ENCODE peak calls at places on chromosomes 1 and 21, in four cellular contexts. A is K562, L is HepG2, F is GM12878. I is an unnamed sample.

GRCh38 chr21:16419188-16419874 is 689.5 kb downstream of the USP25 start:
- DNase-seq in F (no peak), L (peak), A (no peak), I (no peak)

GRCh38 chr1:241482761-241483250 is 36.7 kb downstream of the FH start:
- DNase-seq in A (no peak), L (no peak), F (no peak), I (peak)

GRCh38 chr1:36349241-36349671 is 25.8 kb upstream of the EVA1B start:
- DNase-seq in A (no peak), F (peak), L (peak), I (no peak)

GRCh38 chr1:209743145-209743482 is 12.7 kb upstream of the TRAF3IP3 start:
- DNase-seq in A (no peak), F (no peak), L (no peak), I (no peak)

GRCh38 chr1:77218477-77219165 is 609 bp downstream of the PIGK start:
- DNase-seq in A (peak), L (no peak), F (no peak), I (no peak)

GRCh38 chr1:74197657-74198552 is at the start of the genes FPGT and LRRIQ3:
- DNase-seq in F (peak), A (peak), L (peak), I (peak)

GRCh38 chr1:92910081-92910480 is 51.2 kb downstream of the DIPK1A start:
- DNase-seq in L (no peak), A (no peak), F (no peak), I (no peak)

GRCh38 chr1:156532374-156532773 is 31.8 kb upstream of the MEF2D start:
- DNase-seq in L (no peak), A (no peak), F (no peak), I (no peak)

GRCh38 chr1:203673550-203674411 is 47.1 kb downstream of the ATP2B4 start:
- DNase-seq in A (peak), L (peak), F (no peak), I (peak)

GRCh38 chr1:32592953-32593352 is 53.7 kb downstream of the ZBTB8A start:
- DNase-seq in L (no peak), F (no peak), A (no peak), I (no peak)

GRCh38 chr1:51726544-51727225 is 109.8 kb downstream of the OSBPL9 start:
- DNase-seq in F (peak), L (no peak), A (no peak), I (no peak)

GRCh38 chr1:17765444-17766411 is 10.6 kb downstream of the ACTL8 start:
- DNase-seq in L (no peak), A (no peak), F (no peak), I (no peak)

GRCh38 chr21:32515869-32516268 is 69.5 kb downstream of the TCP10L start:
- DNase-seq in L (no peak), F (no peak), A (no peak), I (no peak)

GRCh38 chr1:44073528-44073927 is 42.3 kb upstream of the SLC6A9 start:
- DNase-seq in L (no peak), F (no peak), A (no peak), I (no peak)

GRCh38 chr1:156677616-156678596 is 699 bp upstream of the NES start:
- DNase-seq in L (peak), A (peak), F (no peak), I (no peak)

GRCh38 chr1:209696673-209697072 is 8.0 kb upstream of the HSD11B1 start:
- DNase-seq in F (no peak), L (no peak), A (no peak), I (no peak)

GRCh38 chr1:201125019-201125418 is 2.0 kb downstream of the ASCL5 start:
- DNase-seq in F (no peak), L (no peak), A (no peak), I (no peak)

GRCh38 chr21:17612565-17613241 is at the start of gene BTG3:
- DNase-seq in F (no peak), L (peak), A (peak), I (peak)

GRCh38 chr21:17610862-17611261 is 1.8 kb downstream of the BTG3 start:
- DNase-seq in L (peak), F (no peak), A (no peak), I (no peak)

GRCh38 chr21:17611414-17612022 is 1.2 kb downstream of the BTG3 start:
- DNase-seq in A (peak), L (peak), F (peak), I (peak)

GRCh38 chr21:17613242-17613676 is 558 bp upstream of the BTG3 start:
- DNase-seq in F (no peak), L (no peak), A (no peak), I (no peak)

GRCh38 chr21:17612023-17612564 is 607 bp downstream of the BTG3 start:
- DNase-seq in F (no peak), A (no peak), L (no peak), I (no peak)
- TF ChIP-seq ZNF274 in F (no peak), A (no peak), L (no peak), I (no peak)

GRCh38 chr21:33544451-33544850 is 1.6 kb downstream of the SON start:
- DNase-seq in L (no peak), A (no peak), F (no peak), I (no peak)

GRCh38 chr21:33541756-33542639 is at the start of gene GART:
- DNase-seq in A (peak), F (peak), L (peak), I (peak)

GRCh38 chr21:33543505-33544129 is 779 bp downstream of the SON start:
- DNase-seq in A (no peak), L (no peak), F (no peak), I (no peak)

GRCh38 chr21:33541105-33541711 is 709 bp downstream of the GART start:
- DNase-seq in A (no peak), F (peak), L (peak), I (no peak)

GRCh38 chr21:33542640-33543504 is at the start of gene SON:
- DNase-seq in L (peak), A (peak), F (peak), I (peak)
- TF ChIP-seq REST in L (no peak), A (no peak), F (no peak), I (no peak)

DNA sequence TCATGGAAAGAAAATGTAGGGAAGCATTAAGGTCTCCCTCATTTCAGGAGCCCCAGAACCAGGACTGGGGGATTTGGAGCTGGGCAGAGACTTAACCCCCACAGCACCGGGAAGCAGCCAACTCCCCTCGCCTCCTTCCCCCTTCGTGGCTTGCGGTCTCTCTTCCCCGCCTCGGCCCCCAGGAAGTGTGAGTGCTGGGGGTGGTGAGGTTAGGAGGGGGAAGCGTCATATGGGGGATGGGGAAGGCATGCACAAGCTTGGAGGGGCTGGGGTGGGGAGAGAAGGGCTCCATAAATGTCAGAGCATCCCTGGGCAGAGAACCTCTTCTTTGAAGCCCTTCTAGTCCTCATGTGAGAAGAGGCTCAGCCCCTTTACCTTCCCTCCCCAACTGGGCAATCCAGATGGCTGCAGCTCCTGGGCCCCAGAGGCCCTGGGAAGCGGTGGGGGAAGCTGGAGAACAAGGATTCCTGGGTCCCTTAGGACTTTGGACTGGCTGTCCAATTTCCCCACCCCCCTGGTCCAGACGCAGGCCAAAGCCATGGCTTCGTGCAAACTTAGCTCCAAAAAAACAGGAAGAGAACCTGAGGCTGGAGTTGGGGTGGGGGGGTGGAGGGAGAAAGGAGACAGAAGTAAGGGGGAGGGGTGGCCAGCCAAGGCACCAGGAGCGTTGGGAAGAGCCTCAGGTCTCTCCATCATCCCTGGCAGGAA is 7.8 kb downstream of the ZBTB7B start:
- DNase-seq in F (no peak), A (no peak), L (no peak), I (no peak)
- TF ChIP-seq ZNF274 in F (no peak), A (no peak), L (no peak), I (no peak)

DNA sequence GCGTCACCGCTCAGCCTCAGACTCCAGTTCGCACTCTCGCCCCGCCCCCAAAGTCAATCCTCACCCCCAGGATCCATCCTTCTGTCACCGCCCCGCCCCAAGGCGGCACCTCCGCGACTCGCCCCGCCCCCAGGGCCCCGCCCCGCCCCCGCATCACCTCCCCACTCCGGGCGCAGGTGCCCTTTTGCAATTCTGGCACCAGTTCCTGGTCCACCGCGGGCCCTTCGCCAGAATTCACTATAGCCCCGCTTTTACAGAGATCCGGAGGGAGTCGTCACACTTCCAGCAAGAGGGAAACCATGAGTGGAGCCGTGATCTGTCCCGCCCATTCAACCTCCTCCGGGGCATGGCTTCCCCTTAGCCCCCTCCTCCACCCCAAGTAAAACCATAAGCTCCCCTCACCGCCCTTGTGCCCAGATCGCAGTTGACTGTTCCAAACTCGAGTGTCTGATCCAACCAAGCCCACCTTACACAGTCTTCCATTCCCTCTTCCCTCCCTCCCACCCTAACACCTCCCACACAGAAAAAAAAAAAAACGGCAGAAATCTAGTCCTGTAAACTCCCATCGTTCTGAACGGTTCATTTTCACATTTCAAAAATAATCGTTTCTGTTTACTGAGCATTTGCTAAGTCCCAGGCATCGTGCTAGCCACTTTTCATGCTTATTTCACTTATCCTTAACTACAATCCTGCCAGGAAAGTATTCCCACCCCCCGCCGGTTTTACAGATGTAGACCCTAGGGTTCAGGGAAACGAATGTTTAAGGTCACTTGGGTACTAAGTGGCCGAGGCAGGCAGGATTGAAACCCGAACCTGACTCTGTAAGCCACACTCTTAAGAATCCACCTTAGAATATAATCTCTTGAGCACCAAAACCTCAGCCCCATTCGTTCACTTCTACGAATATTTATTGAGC is 1.3 kb upstream of the CASP9 start:
- DNase-seq in F (peak), L (peak), A (peak), I (peak)
- TF ChIP-seq REST in F (no peak), L (no peak), A (no peak), I (no peak)

DNA sequence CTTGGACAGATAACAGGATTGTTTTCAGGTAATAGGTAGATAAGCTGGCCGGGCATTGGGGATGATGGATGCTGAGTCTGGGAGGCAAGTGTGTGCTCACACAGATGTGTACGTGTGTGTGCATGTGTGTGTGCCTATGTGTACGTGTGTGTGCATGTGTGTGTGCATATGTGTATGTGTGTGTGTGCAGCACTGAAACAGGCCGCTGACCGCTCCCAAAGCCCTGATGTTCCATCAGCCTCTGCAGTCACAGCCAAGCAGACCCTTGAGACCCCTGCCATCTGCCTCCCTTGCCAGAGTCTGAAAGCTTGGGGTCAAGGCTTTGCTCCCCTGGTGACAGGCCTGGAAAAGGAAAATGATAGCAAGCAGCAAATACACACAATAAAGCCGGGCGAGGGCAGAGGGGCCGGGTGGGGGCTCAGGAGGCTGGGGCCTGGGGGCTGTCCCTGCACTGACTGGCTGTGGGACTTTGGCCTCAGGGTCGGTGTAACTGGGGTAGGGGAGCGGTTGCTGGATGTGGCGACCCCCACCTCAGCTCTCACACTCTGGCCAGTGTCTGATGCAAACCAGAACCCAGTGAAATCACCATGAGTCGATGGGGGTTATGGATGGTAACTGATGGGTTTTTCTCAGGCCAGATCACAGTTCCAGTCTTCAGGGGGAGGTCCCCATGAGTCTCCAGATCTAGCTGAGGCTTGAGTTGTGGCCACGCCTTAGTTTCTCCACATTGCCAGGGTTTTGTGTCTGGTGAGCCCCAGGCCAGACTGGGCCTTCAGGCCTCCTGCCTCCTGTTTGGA is 9.2 kb upstream of the TNFRSF8 start:
- DNase-seq in F (peak), L (no peak), A (no peak), I (no peak)
- TF ChIP-seq ZNF274 in F (no peak), L (no peak), A (no peak), I (no peak)

DNA sequence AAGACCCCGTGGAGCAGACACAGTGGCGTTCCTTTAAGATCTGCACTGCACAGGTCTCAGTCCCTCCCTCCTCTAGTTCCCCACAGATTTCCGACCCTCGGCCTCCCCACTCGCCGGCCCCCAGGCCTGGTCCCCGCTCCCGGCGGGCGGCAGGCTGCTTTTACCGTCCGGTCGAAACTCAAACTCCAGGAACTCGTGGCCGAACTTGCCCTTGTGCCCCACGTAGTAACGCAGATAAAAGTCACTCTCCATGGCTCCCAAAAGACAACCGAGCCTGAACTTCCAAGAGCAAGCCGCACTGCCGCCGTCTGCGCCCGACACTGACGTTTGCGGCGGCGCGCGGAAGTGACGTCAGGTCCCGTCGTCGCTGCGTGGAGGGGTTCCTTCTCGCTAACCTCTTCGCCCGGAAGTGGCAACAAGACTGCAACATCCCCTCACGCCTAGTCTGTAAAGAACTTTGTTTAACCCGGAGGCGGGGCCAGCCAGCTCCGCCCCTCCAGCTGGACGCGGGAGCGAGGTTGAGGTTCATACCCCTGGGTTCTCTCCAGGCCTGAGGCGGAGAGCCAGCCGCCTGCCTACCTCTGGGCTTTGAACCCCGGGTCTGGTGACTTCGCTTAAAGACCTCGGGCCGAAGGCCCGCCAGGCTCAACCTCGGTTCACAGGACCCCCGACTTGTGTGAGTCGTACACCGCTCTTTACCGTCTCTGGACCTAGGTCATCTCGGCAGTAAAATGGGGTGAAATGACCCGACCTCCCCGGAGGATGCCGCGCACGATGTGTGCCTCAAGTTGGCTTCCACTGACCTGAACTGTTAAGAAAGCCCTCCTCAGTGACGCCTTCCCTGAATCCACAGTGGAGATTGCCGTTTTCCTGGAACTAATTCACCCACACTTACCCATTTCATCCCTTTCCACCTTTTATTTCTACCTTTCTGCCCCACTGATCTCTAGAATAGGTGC is at the start of gene MAGOH:
- DNase-seq in L (peak), A (peak), F (peak), I (peak)
- TF ChIP-seq REST in L (peak), A (no peak), F (no peak), I (no peak)

DNA sequence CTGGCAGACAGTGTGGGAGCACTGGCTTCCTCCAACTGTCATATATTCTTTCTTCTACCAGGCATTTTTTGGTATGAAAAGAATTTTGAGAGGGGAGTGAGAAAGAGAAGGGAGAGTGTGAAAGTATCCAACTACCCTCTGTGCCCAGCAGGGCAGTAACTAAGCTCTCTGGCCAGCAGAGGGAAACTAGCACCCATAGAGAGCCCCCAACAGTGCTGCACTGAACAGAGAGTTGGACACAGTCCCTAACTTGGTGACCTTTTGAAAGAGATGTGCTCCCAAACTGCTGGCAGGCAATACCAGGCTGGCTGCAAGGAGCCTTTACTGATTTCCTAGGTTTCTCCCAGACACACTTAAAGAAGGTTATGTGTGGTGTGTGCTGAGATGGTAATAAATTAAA is 118.8 kb upstream of the PBX1 start:
- DNase-seq in A (no peak), L (no peak), F (no peak), I (no peak)
- TF ChIP-seq ZNF274 in A (no peak), L (no peak), F (no peak), I (no peak)